ENCODE peak calls at places on chromosomes 3 and 15, in ten cellular contexts. Z is Calu3; K is NCI-H69; B is nucleus accumbens; N is stimulated activated CD4-positive, alpha-beta T cell treated with anti-CD3 and anti-CD28 coated beads, Interleukin-4, amount 100 ng/mL, for 48 hours; T is aorta; W is GM12891; C is H7; F is Right ventricle myocardium superior; I is GM03348. S is an unnamed sample.

GRCh38 chr3:181838940-181839914 is 127.5 kb downstream of the SOX2 start:
- DNase-seq in T (no peak), B (no peak), W (no peak), F (no peak), Z (no peak), K (peak), C (no peak), N (no peak), I (no peak), S (no peak)

GRCh38 chr3:196202516-196202970 is 8.7 kb downstream of the ZDHHC19 start:
- DNase-seq in B (no peak), F (peak), I (no peak), W (peak), N (no peak), T (no peak), K (no peak), C (no peak), Z (no peak), S (no peak)

GRCh38 chr3:117230924-117231323 is 521.3 kb downstream of the TUSC7 start:
- DNase-seq in B (no peak), N (no peak), I (no peak), F (no peak), Z (no peak), K (no peak), T (no peak), W (no peak), C (no peak), S (no peak)

GRCh38 chr15:70466895-70467529 is 296.3 kb downstream of the UACA start:
- DNase-seq in Z (peak), N (no peak), K (peak), B (no peak), W (no peak), T (peak), C (peak), I (peak), F (peak), S (peak)

GRCh38 chr15:23628612-23629233 is 18.9 kb downstream of the MAGEL2 start:
- DNase-seq in B (no peak), F (no peak), W (no peak), K (peak), C (peak), T (no peak), I (no peak), N (no peak), Z (no peak), S (no peak)

GRCh38 chr3:143529018-143529478 is 319.2 kb downstream of the SLC9A9 start:
- DNase-seq in N (no peak), Z (no peak), F (peak), W (no peak), T (no peak), C (no peak), K (no peak), I (peak), B (no peak), S (no peak)

GRCh38 chr15:80495406-80495942 is 91.3 kb downstream of the ARNT2 start:
- DNase-seq in C (no peak), W (no peak), B (no peak), I (peak), F (no peak), N (no peak), Z (no peak), K (no peak), T (no peak), S (no peak)

GRCh38 chr15:63165166-63165859 is 8.0 kb upstream of the RPS27L start:
- DNase-seq in I (peak), Z (no peak), B (no peak), F (no peak), K (no peak), T (no peak), W (no peak), N (no peak), C (no peak), S (no peak)

GRCh38 chr15:42608110-42608531 is 32.7 kb downstream of the STARD9 start:
- DNase-seq in I (peak), N (peak), C (no peak), Z (no peak), W (no peak), F (no peak), T (no peak), B (no peak), K (peak), S (no peak)

GRCh38 chr15:89129123-89129815 is 41.0 kb downstream of the ABHD2 start:
- DNase-seq in I (peak), C (peak), F (peak), N (peak), W (peak), K (peak), T (peak), B (no peak), Z (peak), S (no peak)

GRCh38 chr3:24086597-24087369 is 141.7 kb downstream of the NR1D2 start:
- DNase-seq in T (no peak), N (no peak), W (no peak), C (no peak), I (peak), Z (no peak), F (no peak), B (no peak), K (peak), S (no peak)

GRCh38 chr15:50562735-50563640 is 16.5 kb upstream of the USP50 start:
- DNase-seq in T (no peak), Z (no peak), F (no peak), B (no peak), N (no peak), C (no peak), W (no peak), I (peak), K (no peak), S (no peak)

GRCh38 chr15:39616731-39617455 is 36.0 kb downstream of the THBS1 start:
- DNase-seq in B (no peak), W (no peak), K (peak), N (no peak), C (no peak), Z (no peak), I (no peak), T (no peak), F (no peak), S (no peak)

GRCh38 chr15:72967397-72967796 is 84.9 kb upstream of the NEO1 start:
- DNase-seq in B (no peak), C (no peak), K (no peak), N (no peak), F (no peak), T (no peak), Z (no peak), W (no peak), I (no peak), S (no peak)

GRCh38 chr3:24533557-24534193 is 39.0 kb upstream of the THRB start:
- DNase-seq in I (no peak), B (no peak), K (no peak), T (no peak), F (no peak), Z (no peak), N (no peak), W (no peak), C (no peak), S (no peak)

GRCh38 chr3:56975562-56975961 is 84.9 kb upstream of the SPATA12 start:
- DNase-seq in F (no peak), Z (no peak), W (no peak), I (no peak), K (no peak), T (no peak), N (no peak), C (no peak), B (no peak), S (no peak)

GRCh38 chr3:90080988-90081387 is 973.6 kb downstream of the EPHA3 start:
- DNase-seq in F (no peak), K (peak), Z (no peak), T (no peak), N (no peak), C (no peak), W (no peak), I (no peak), B (no peak), S (no peak)

GRCh38 chr15:64024172-64025050 is 21.9 kb downstream of the DAPK2 start:
- DNase-seq in C (peak), T (no peak), B (no peak), N (no peak), K (no peak), Z (no peak), I (peak), W (no peak), F (no peak), S (no peak)

GRCh38 chr3:169144271-169144670 is 519.2 kb downstream of the MECOM start:
- DNase-seq in T (no peak), Z (no peak), W (no peak), I (no peak), C (no peak), N (no peak), B (no peak), F (no peak), K (no peak), S (no peak)

GRCh38 chr3:55486101-55486856 is 827 bp downstream of the WNT5A start:
- DNase-seq in C (peak), Z (no peak), W (no peak), K (peak), F (peak), I (peak), N (no peak), T (peak), B (peak), S (peak)

GRCh38 chr3:126551066-126551838 is 7.5 kb downstream of the C3orf22 start:
- DNase-seq in T (peak), F (no peak), I (peak), W (no peak), C (peak), N (no peak), K (peak), Z (no peak), B (no peak), S (no peak)

GRCh38 chr3:190319660-190320059 is 2.6 kb downstream of the CLDN1 start:
- DNase-seq in N (peak), I (no peak), W (no peak), B (no peak), Z (peak), K (no peak), T (no peak), F (no peak), C (no peak), S (no peak)

GRCh38 chr3:73432021-73432722 is 192.6 kb downstream of the PDZRN3 start:
- DNase-seq in I (peak), K (peak), B (no peak), W (peak), F (no peak), T (no peak), Z (peak), N (no peak), C (peak), S (peak)